ENCODE peak calls at places on chromosomes 5 and 9, in ten cellular contexts. N is breast epithelium, U is NB4, O is hepatocyte, T is choroid plexus epithelial cell, I is astrocyte of the cerebellum, L is HFFc6, D is spleen, X is neural crest cell, P is body of pancreas. M is an unnamed sample.

GRCh38 chr5:131515348-131515747 is 119.7 kb downstream of the RAPGEF6 start:
- DNase-seq in X (no peak), N (no peak), I (no peak), U (no peak), L (no peak), D (no peak), T (no peak), P (no peak), O (no peak), M (no peak)

GRCh38 chr5:35671516-35671915 is 53.9 kb downstream of the SPEF2 start:
- DNase-seq in N (no peak), O (no peak), I (no peak), T (peak), D (no peak), L (no peak), P (no peak), U (no peak), X (no peak), M (no peak)

GRCh38 chr5:43313854-43314457 is 744 bp upstream of the HMGCS1 start:
- DNase-seq in O (peak), N (no peak), I (no peak), T (peak), X (peak), P (peak), U (no peak), L (no peak), D (no peak), M (peak)

GRCh38 chr5:72366324-72366976 is 46.3 kb downstream of the PTCD2 start:
- DNase-seq in D (no peak), X (peak), T (peak), U (peak), N (no peak), P (peak), L (peak), O (peak), I (peak), M (no peak)

GRCh38 chr5:155027993-155028629 is 14.6 kb downstream of the KIF4B start:
- DNase-seq in P (no peak), T (peak), O (no peak), D (no peak), N (no peak), L (no peak), X (no peak), I (no peak), U (peak), M (no peak)

GRCh38 chr5:154198611-154199230 is 8.2 kb downstream of the GALNT10 start:
- DNase-seq in P (no peak), L (peak), X (no peak), O (no peak), I (peak), U (no peak), D (no peak), T (peak), N (no peak), M (no peak)

GRCh38 chr9:4734150-4734549 is 6.9 kb downstream of the AK3 start:
- DNase-seq in U (no peak), T (no peak), O (no peak), X (no peak), I (no peak), N (no peak), D (no peak), L (no peak), P (no peak), M (no peak)

GRCh38 chr5:37738057-37738691 is 101.7 kb downstream of the GDNF start:
- DNase-seq in P (no peak), O (peak), X (no peak), N (no peak), T (peak), I (peak), D (no peak), U (peak), L (peak), M (no peak)

GRCh38 chr5:124746252-124746915 is at the start of gene ZNF608:
- DNase-seq in N (no peak), D (no peak), U (no peak), I (peak), O (peak), L (no peak), T (peak), P (peak), X (no peak), M (no peak)

GRCh38 chr5:164345173-164345572 is 839.8 kb downstream of the MAT2B start:
- DNase-seq in L (no peak), N (no peak), U (no peak), X (no peak), D (no peak), O (no peak), T (peak), I (peak), P (no peak), M (no peak)

GRCh38 chr5:122756263-122756911 is 18.5 kb upstream of the SNX2 start:
- DNase-seq in X (no peak), U (peak), T (peak), D (no peak), O (no peak), L (peak), P (no peak), I (peak), N (no peak), M (no peak)

GRCh38 chr5:37840036-37840909 is at the start of gene GDNF:
- DNase-seq in U (no peak), I (peak), T (peak), N (no peak), O (peak), P (no peak), L (peak), X (peak), D (no peak), M (no peak)

GRCh38 chr9:35863583-35863982 is 6.6 kb downstream of the OR13J1 start:
- DNase-seq in O (no peak), I (no peak), X (no peak), N (no peak), D (no peak), U (no peak), P (no peak), T (no peak), L (no peak), M (no peak)

DNA sequence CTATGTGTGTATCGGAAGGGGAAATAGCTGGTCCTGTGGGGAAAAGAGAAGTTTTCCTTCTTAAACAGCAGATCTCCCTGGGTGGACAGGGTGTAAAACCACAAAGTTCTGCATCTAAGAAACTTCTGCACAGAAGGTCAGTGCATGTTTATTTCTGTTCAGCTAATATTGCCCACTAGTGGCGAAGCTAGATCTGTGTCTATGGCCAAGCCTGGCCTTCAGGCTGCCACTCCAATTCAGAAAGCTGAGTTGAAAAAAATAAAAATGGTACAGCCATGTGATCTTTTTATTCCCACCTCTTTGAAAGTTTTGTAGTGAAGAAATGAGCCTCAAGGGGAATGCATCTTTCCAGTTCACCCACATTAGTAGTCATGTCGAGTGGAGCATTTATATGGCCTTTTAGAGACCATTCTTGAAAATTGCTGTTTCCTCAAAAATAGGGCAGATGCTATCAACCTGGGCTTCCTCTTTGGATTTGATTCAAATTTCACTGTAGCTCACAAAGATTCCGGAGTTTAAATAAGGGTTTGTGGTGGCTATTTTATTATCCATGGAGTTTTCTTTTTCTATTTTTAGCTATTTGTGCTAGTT is 488.0 kb downstream of the PRELID2 start:
- DNase-seq in T (peak), X (peak), O (peak), L (peak), P (no peak), U (peak), D (no peak), I (peak), N (no peak), M (no peak)
- TF ChIP-seq CTCF in T (peak), X (peak), O (peak), L (peak), P (peak), U (peak), D (no peak), I (peak), N (no peak), M (no peak)

GRCh38 chr5:150163547-150164059 is 3.0 kb upstream of the CDX1 start:
- DNase-seq in T (no peak), D (no peak), N (no peak), I (no peak), X (peak), U (peak), O (no peak), L (no peak), P (no peak), M (no peak)
- TF ChIP-seq CTCF in T (peak), D (no peak), N (no peak), I (peak), X (no peak), U (no peak), O (no peak), L (no peak), P (no peak), M (no peak)

GRCh38 chr5:26482076-26482816 is 556.1 kb downstream of the CDH9 start:
- DNase-seq in O (no peak), L (no peak), T (no peak), I (no peak), D (no peak), N (no peak), U (no peak), X (no peak), P (no peak), M (no peak)
- TF ChIP-seq CTCF in O (no peak), L (no peak), T (no peak), I (no peak), D (no peak), N (no peak), U (no peak), X (no peak), P (no peak), M (no peak)

DNA sequence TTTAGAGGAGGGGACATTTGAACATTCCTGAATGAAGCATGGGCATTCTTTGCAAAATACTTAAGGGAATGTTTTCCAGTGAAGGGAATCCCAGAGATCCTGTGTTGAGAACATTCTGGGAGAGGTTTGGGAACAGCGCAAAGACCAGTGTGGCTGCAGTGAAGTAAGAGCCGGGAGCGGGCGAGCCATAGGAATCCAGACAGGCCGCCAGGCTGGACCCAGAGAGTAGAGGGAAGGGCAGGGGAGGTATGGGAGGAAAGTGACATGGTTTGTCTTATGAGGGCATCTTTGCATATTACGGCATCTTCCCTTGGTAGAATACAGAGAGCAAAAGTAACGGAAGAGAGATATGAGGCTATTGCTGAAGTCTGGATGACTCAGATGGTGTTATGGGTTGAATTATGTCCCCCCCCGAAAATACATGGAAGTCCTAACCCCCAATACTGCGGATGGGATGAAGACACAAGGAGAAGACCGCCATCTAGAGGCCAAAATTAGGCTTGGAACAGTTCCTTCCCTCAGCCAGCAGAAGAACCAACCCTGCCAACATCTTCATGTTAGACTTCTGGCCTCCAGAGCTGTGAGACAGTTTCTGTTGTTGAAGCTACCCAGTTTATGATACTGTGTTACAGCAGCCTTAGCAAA is 268.2 kb downstream of the MAST4 start:
- DNase-seq in N (no peak), U (peak), P (no peak), T (peak), L (peak), D (no peak), I (no peak), O (no peak), X (no peak), M (no peak)
- TF ChIP-seq CTCF in N (no peak), U (peak), P (peak), T (peak), L (peak), D (no peak), I (peak), O (no peak), X (no peak), M (no peak)

DNA sequence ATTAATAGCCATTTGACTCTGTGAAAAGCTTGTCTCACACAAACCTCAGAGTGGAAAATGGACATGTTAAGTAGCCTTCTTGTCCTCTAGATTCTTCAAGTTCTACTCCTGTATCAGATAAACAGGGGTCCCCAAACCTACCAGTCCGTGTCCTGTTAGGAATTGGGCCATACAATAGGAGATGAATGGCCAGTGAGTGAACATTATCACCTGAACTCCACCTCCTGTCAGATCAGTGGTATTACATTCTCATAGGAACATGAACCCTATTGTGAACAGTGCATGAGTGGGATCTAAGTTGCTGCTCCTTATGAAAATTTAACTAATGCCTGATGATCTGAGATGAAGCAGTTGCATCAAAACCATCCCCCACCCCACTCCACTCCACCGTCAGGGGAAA is 136.3 kb downstream of the TMEM232 start:
- DNase-seq in U (peak), X (no peak), L (no peak), P (no peak), O (peak), T (peak), N (no peak), D (no peak), I (peak), M (no peak)
- TF ChIP-seq CTCF in U (peak), X (peak), L (no peak), P (peak), O (peak), T (peak), N (no peak), D (no peak), I (peak), M (no peak)

GRCh38 chr5:172377856-172378255 is 76.5 kb downstream of the SH3PXD2B start:
- DNase-seq in X (no peak), L (no peak), N (no peak), U (peak), I (no peak), T (no peak), P (no peak), O (no peak), D (no peak), M (no peak)
- TF ChIP-seq CTCF in X (no peak), L (no peak), N (no peak), U (no peak), I (no peak), T (no peak), P (no peak), O (no peak), D (no peak), M (no peak)

GRCh38 chr9:130263601-130264413 is 1.8 kb upstream of the HMCN2 start:
- DNase-seq in D (peak), I (no peak), O (no peak), T (no peak), P (no peak), U (peak), X (no peak), L (no peak), N (peak), M (no peak)
- TF ChIP-seq CTCF in D (no peak), I (no peak), O (no peak), T (no peak), P (no peak), U (no peak), X (no peak), L (peak), N (no peak), M (no peak)